ENCODE peak calls at places on chromosomes 4 and X, in six cellular contexts. W is substantia nigra; O is effector CD4-positive, alpha-beta T cell; T is Peyer's patch; V is hippocampal formation; E is stimulated activated CD4-positive, alpha-beta T cell treated with anti-CD3 and anti-CD28 coated beads, Interleukin-12 subunit alpha, Interleukin-12 subunit beta, amount 100 ng/mL, for 48 hours. M is an unnamed sample.

GRCh38 chrX:113274801-113275200 is 434.2 kb upstream of the AMOT start:
- DNase-seq in W (no peak), E (no peak), V (no peak), T (no peak), O (no peak), M (no peak)

GRCh38 chr4:153758136-153758535 is 1.7 kb downstream of the RNF175 start:
- DNase-seq in T (no peak), W (no peak), E (no peak), O (no peak), V (no peak), M (no peak)

GRCh38 chr4:113355550-113356371 is 306.3 kb downstream of the ANK2 start:
- DNase-seq in W (no peak), T (peak; percentile 63), O (peak; percentile 22), E (peak; percentile 61), V (peak; percentile 17), M (no peak)

GRCh38 chr4:1002131-1002630 is 9.0 kb upstream of the SLC26A1 start:
- DNase-seq in O (no peak), T (peak; percentile 66), E (no peak), W (no peak), V (no peak), M (no peak)

GRCh38 chr4:138308421-138308820 is 66.3 kb upstream of the SLC7A11 start:
- DNase-seq in T (no peak), W (no peak), V (no peak), O (no peak), E (no peak), M (no peak)

GRCh38 chr4:110950721-110951120 is 327.8 kb upstream of the PITX2 start:
- DNase-seq in O (no peak), T (no peak), V (no peak), E (no peak), W (no peak), M (no peak)

GRCh38 chrX:132171478-132171877 is 43.7 kb upstream of the FRMD7 start:
- DNase-seq in V (no peak), T (no peak), E (no peak), W (no peak), O (no peak), M (no peak)

GRCh38 chr4:149164282-149164681 is 651.4 kb downstream of the IQCM start:
- DNase-seq in E (no peak), O (no peak), T (no peak), V (no peak), W (no peak), M (no peak)

GRCh38 chr4:92234393-92235176 is 69.2 kb upstream of the GRID2 start:
- DNase-seq in W (no peak), E (no peak), O (no peak), V (no peak), T (no peak), M (no peak)

GRCh38 chrX:28880136-28880535 is 292.9 kb downstream of the IL1RAPL1 start:
- DNase-seq in W (no peak), E (no peak), O (no peak), T (no peak), V (no peak), M (no peak)

GRCh38 chr4:39464886-39465501 is 6.1 kb downstream of the LIAS start:
- DNase-seq in O (no peak), E (no peak), T (no peak), V (no peak), W (no peak), M (no peak)

GRCh38 chr4:13432453-13432852 is 51.7 kb downstream of the RAB28 start:
- DNase-seq in V (no peak), E (no peak), W (no peak), T (no peak), O (no peak), M (no peak)

GRCh38 chrX:53280703-53281320 is 572 bp downstream of the IQSEC2 start:
- DNase-seq in T (peak; percentile 54), W (no peak), V (no peak), O (no peak), E (no peak), M (no peak)

GRCh38 chr4:161881370-161881769 is 282.4 kb downstream of the FSTL5 start:
- DNase-seq in T (no peak), W (no peak), V (no peak), O (no peak), E (no peak), M (no peak)

GRCh38 chr4:138734746-138735145 is 280.8 kb upstream of the NOCT start:
- DNase-seq in T (no peak), V (no peak), W (no peak), O (no peak), E (no peak), M (no peak)

GRCh38 chr4:36111180-36111579 is 133.1 kb downstream of the ARAP2 start:
- DNase-seq in W (no peak), O (no peak), T (no peak), E (no peak), V (no peak), M (no peak)

GRCh38 chr4:146521543-146522097 is at the start of gene SLC10A7:
- DNase-seq in W (peak; percentile 68), V (peak; percentile 70), O (peak; percentile 59), T (peak; percentile 88), E (peak; percentile 63), M (no peak)

GRCh38 chr4:111512081-111512774 is 633.0 kb upstream of the FAM241A start:
- DNase-seq in W (no peak), E (no peak), O (no peak), V (no peak), T (no peak), M (no peak)

M was measured in NCI-H1417 treated with DMSO at 0.1 percent for 48 hours.